ENCODE peak calls at places on chromosomes 1 and 21, in nine cellular contexts. Q, N, H, F, Y, Z, G, T and P are unnamed samples. For H3K4me1, the result is how much of the 10 kb centered on the place peaks cover.

GRCh38 chr21:42319851-42320602 is 4.8 kb upstream of the TFF3 start:
- DNase-seq in Q (no peak), N (no peak), H (peak), F (no peak), Y (no peak), Z (no peak), G (no peak), T (peak), P (peak)

GRCh38 chr1:167860231-167860923 is 53.6 kb downstream of the ADCY10 start:
- DNase-seq in Q (no peak), N (peak), H (no peak), F (no peak), Y (no peak), Z (no peak), G (no peak), T (no peak), P (no peak)

GRCh38 chr1:112544753-112545152 is 36.0 kb downstream of the WNT2B start:
- DNase-seq in Q (no peak), N (peak), H (no peak), F (no peak), Y (no peak), Z (no peak), G (peak), T (no peak), P (peak)

GRCh38 chr1:93770640-93771039 is 89.0 kb upstream of the BCAR3 start:
- DNase-seq in Q (no peak), N (no peak), H (no peak), F (no peak), Y (no peak), Z (no peak), G (peak), T (no peak), P (no peak)

GRCh38 chr1:63630238-63630637 is 37.0 kb downstream of the PGM1 start:
- DNase-seq in Q (no peak), N (peak), H (no peak), F (no peak), Y (no peak), Z (no peak), G (no peak), T (no peak), P (no peak)

GRCh38 chr1:7292714-7293419 is 478.2 kb upstream of the VAMP3 start:
- DNase-seq in Q (no peak), N (no peak), H (no peak), F (no peak), Y (no peak), Z (no peak), G (no peak), T (no peak), P (no peak)

GRCh38 chr1:31216016-31216415 is 23.7 kb downstream of the NKAIN1 start:
- DNase-seq in Q (peak), N (peak), H (peak), F (no peak), Y (no peak), Z (no peak), G (no peak), T (peak), P (peak)

GRCh38 chr21:43277481-43278351 is 108.9 kb downstream of the CRYAA start:
- DNase-seq in Q (no peak), N (no peak), H (no peak), F (no peak), Y (no peak), Z (no peak), G (no peak), T (no peak), P (peak)

GRCh38 chr1:192889082-192889481 is 80.2 kb downstream of the RGS2 start:
- DNase-seq in Q (no peak), N (no peak), H (no peak), F (no peak), Y (no peak), Z (no peak), G (no peak), T (no peak), P (no peak)

GRCh38 chr1:152398812-152399698 is 15.0 kb downstream of the CRNN start:
- DNase-seq in Q (peak), N (peak), H (no peak), F (peak), Y (no peak), Z (peak), G (peak), T (no peak), P (peak)

GRCh38 chr1:156291226-156292061 is 4.0 kb downstream of the GLMP start:
- DNase-seq in Q (peak), N (peak), H (peak), F (no peak), Y (peak), Z (no peak), G (peak), T (peak), P (peak)

GRCh38 chr1:245465666-245466065 is 310.9 kb downstream of the KIF26B start:
- DNase-seq in Q (no peak), N (no peak), H (no peak), F (no peak), Y (no peak), Z (no peak), G (no peak), T (no peak), P (no peak)

GRCh38 chr21:32335601-32336575 is 37.2 kb downstream of the MRAP start:
- DNase-seq in Q (peak), N (peak), H (no peak), F (no peak), Y (no peak), Z (no peak), G (no peak), T (no peak), P (no peak)

GRCh38 chr1:24364975-24365678 is 46.0 kb downstream of the GRHL3 start:
- DNase-seq in Q (no peak), N (peak), H (no peak), F (peak), Y (no peak), Z (no peak), G (peak), T (peak), P (no peak)

GRCh38 chr1:107575226-107575625 is 389.8 kb downstream of the VAV3 start:
- DNase-seq in Q (no peak), N (no peak), H (no peak), F (no peak), Y (no peak), Z (no peak), G (peak), T (no peak), P (no peak)

GRCh38 chr1:150548632-150549495 is at the start of gene ADAMTSL4:
- DNase-seq in Q (peak), N (peak), H (peak), F (no peak), Y (no peak), Z (no peak), G (peak), T (no peak), P (peak)

GRCh38 chr21:14567557-14568279 is 21.6 kb upstream of the SAMSN1 start:
- DNase-seq in Q (no peak), N (no peak), H (no peak), F (no peak), Y (no peak), Z (no peak), G (no peak), T (no peak), P (no peak)

GRCh38 chr1:67560580-67561285 is 124.3 kb upstream of the GADD45A start:
- DNase-seq in Q (no peak), N (no peak), H (peak), F (no peak), Y (no peak), Z (no peak), G (peak), T (no peak), P (no peak)

GRCh38 chr1:159275891-159276290 is 26.2 kb upstream of the FCER1A start:
- DNase-seq in Q (no peak), N (no peak), H (no peak), F (no peak), Y (no peak), Z (no peak), G (no peak), T (no peak), P (no peak)

GRCh38 chr1:17021896-17022295 is 10.2 kb upstream of the ATP13A2 start:
- DNase-seq in Q (no peak), N (no peak), H (no peak), F (no peak), Y (no peak), Z (no peak), G (no peak), T (no peak), P (no peak)

GRCh38 chr1:17802164-17802563 is 47.0 kb downstream of the ACTL8 start:
- DNase-seq in Q (no peak), N (peak), H (no peak), F (no peak), Y (no peak), Z (no peak), G (no peak), T (no peak), P (no peak)

GRCh38 chr1:10210841-10211804 is 753 bp downstream of the KIF1B start:
- DNase-seq in Q (peak), N (peak), H (peak), F (peak), Y (peak), Z (no peak), G (peak), T (peak), P (peak)

GRCh38 chr1:46187106-46187869 is 10.9 kb downstream of the POMGNT1 start:
- DNase-seq in Q (no peak), N (no peak), H (no peak), F (no peak), Y (no peak), Z (no peak), G (no peak), T (peak), P (peak)

GRCh38 chr1:36606908-36607651 is 124.4 kb upstream of the CSF3R start:
- DNase-seq in Q (no peak), N (no peak), H (no peak), F (no peak), Y (no peak), Z (no peak), G (no peak), T (no peak), P (no peak)

GRCh38 chr1:201647094-201647493 is 108.2 kb downstream of the NAV1 start:
- DNase-seq in Q (no peak), N (no peak), H (no peak), F (no peak), Y (no peak), Z (no peak), G (no peak), T (no peak), P (no peak)

GRCh38 chr1:201648066-201648910 is 109.4 kb downstream of the NAV1 start:
- DNase-seq in Q (peak), N (peak), H (peak), F (no peak), Y (no peak), Z (no peak), G (peak), T (peak), P (peak)

GRCh38 chr1:201648911-201649775 is 110.2 kb downstream of the NAV1 start:
- DNase-seq in Q (peak), N (peak), H (peak), F (no peak), Y (no peak), Z (no peak), G (no peak), T (peak), P (no peak)

GRCh38 chr1:201646623-201647022 is 107.7 kb downstream of the NAV1 start:
- DNase-seq in Q (no peak), N (no peak), H (no peak), F (no peak), Y (no peak), Z (no peak), G (no peak), T (no peak), P (no peak)

GRCh38 chr1:201647722-201648065 is 108.8 kb downstream of the NAV1 start:
- DNase-seq in Q (no peak), N (no peak), H (no peak), F (no peak), Y (no peak), Z (no peak), G (no peak), T (no peak), P (no peak)
- H3K4me3 ChIP-seq in Q (peak), N (peak), H (peak), F (peak), Y (peak), Z (no peak), G (peak), T (peak), P (no peak)

GRCh38 chr1:246566128-246566807 is at the start of the genes CNST and TFB2M:
- DNase-seq in Q (peak), N (peak), H (peak), F (peak), Y (peak), Z (peak), G (peak), T (peak), P (peak)

GRCh38 chr1:246565751-246566127 is 322 bp downstream of the TFB2M start:
- DNase-seq in Q (no peak), N (peak), H (no peak), F (no peak), Y (no peak), Z (no peak), G (peak), T (no peak), P (no peak)

GRCh38 chr1:246567258-246568235 is 1.3 kb downstream of the CNST start:
- DNase-seq in Q (no peak), N (peak), H (no peak), F (no peak), Y (no peak), Z (no peak), G (peak), T (no peak), P (peak)

GRCh38 chr1:246564839-246565750 is 966 bp downstream of the TFB2M start:
- DNase-seq in Q (no peak), N (no peak), H (no peak), F (no peak), Y (no peak), Z (no peak), G (peak), T (no peak), P (no peak)

GRCh38 chr1:246566808-246567154 is 525 bp downstream of the CNST start:
- DNase-seq in Q (no peak), N (peak), H (no peak), F (no peak), Y (peak), Z (no peak), G (peak), T (no peak), P (no peak)
- H3K4me1 ChIP-seq in Q (under half), N (under half), H (under half), F (under half), Y (under half), Z (under half), G (under half), T (under half), P (under half)

GRCh38 chr1:27589841-27590426 is 14.0 kb downstream of the AHDC1 start:
- DNase-seq in Q (no peak), N (peak), H (no peak), F (no peak), Y (no peak), Z (no peak), G (peak), T (no peak), P (no peak)
- H3K27ac ChIP-seq in Q (no peak), N (peak), H (peak), F (peak), Y (peak), Z (no peak), G (no peak), T (no peak), P (no peak)

DNA sequence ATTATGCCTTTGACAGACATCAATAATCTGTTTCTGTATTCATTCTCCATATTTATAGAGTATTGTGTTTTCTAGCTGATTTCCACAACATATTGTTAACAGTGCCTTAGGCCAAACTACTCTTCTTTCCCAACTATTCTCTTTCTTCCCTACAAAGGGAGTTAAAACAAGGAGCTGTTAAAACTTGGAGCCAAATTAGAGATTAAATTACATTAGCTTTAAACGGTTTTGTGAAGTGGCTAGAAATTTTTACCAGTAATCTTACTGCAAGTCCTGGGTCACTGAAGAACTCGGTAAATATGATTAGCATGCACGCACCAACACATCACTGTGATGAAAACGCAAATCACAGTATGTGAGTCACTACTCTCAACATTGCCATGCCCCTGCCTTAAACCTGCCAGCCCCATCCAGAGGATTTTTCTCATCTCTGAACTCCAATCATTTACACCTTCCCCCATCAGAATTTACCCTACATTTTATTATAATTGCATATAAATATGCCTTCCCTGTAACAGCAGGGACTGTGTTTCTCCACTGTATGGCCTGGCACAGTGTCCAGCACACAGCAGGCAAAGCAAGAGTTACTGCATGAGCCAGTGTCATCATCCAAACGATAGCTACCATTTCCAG is 1.5 kb upstream of the PRDX6 start:
- DNase-seq in Q (peak), N (peak), H (no peak), F (no peak), Y (no peak), Z (no peak), G (peak), T (peak), P (peak)
- H3K4me3 ChIP-seq in Q (peak), N (peak), H (peak), F (peak), Y (peak), Z (peak), G (peak), T (peak), P (no peak)

GRCh38 chr1:76352741-76353435 is 278.3 kb downstream of the ST6GALNAC3 start:
- DNase-seq in Q (no peak), N (no peak), H (no peak), F (no peak), Y (no peak), Z (no peak), G (no peak), T (no peak), P (no peak)

GRCh38 chr1:76351655-76352054 is 277.1 kb downstream of the ST6GALNAC3 start:
- DNase-seq in Q (no peak), N (no peak), H (no peak), F (no peak), Y (no peak), Z (no peak), G (no peak), T (no peak), P (no peak)

GRCh38 chr1:76354236-76354635 is 279.7 kb downstream of the ST6GALNAC3 start:
- DNase-seq in Q (no peak), N (no peak), H (no peak), F (no peak), Y (no peak), Z (no peak), G (no peak), T (no peak), P (no peak)
- H3K4me1 ChIP-seq in Q (under half), N (under half), H (under half), F (under half), Y (under half), Z (under half), G (under half), T (under half), P (under half)

GRCh38 chr1:180854001-180854400 is 58.7 kb upstream of the KIAA1614 start:
- DNase-seq in Q (no peak), N (peak), H (no peak), F (no peak), Y (no peak), Z (no peak), G (no peak), T (no peak), P (no peak)
- H3K27ac ChIP-seq in Q (peak), N (no peak), H (no peak), F (no peak), Y (no peak), Z (no peak), G (no peak), T (no peak), P (no peak)

GRCh38 chr1:225437710-225438437 is 10.0 kb upstream of the LBR start:
- DNase-seq in Q (no peak), N (peak), H (no peak), F (peak), Y (no peak), Z (no peak), G (peak), T (peak), P (no peak)

GRCh38 chr1:225445644-225446297 is 17.9 kb upstream of the LBR start:
- DNase-seq in Q (no peak), N (no peak), H (peak), F (no peak), Y (no peak), Z (no peak), G (peak), T (peak), P (no peak)

GRCh38 chr1:225440380-225440957 is 12.6 kb upstream of the LBR start:
- DNase-seq in Q (peak), N (no peak), H (no peak), F (no peak), Y (no peak), Z (no peak), G (no peak), T (peak), P (peak)

GRCh38 chr1:225442156-225442555 is 14.3 kb upstream of the LBR start:
- DNase-seq in Q (no peak), N (no peak), H (no peak), F (no peak), Y (no peak), Z (no peak), G (no peak), T (no peak), P (no peak)

DNA sequence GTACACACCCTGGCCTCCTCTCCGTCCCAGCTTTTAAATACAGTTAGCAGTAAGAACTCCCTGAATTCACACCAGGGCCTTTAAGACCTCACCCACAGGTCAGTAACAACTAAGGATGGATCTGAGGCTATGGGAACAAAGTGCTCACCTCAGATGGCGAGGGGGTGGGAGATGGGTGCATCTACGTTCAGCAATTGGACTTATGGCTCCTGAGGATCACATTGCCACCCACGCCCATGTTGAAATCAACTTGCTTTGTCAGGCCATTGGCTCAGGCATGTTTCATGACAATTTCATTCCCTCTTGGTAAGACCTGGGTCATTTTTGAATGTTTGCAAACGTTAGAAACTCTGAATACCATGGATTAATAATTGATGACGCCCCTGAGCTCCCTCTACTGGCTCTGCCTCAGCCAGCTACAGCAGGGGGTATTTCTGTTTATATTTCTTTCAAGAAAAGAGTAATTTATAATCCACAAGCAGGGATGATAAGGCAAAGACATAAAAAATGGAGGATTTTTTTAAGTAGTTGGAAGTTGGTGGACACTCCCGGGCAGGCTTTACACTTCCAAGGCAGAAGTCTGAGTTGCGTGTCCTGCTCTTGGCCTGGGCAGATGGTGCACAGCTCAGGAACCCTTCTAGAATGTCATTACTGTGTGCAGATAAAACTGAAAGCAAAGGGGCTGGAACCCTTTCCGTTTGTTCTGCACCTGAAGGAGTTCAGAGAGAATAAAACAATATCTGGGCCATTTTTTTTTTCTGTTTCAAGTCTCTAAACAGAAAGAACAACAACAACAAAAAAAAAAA is 13.7 kb upstream of the LBR start:
- DNase-seq in Q (peak), N (no peak), H (no peak), F (no peak), Y (no peak), Z (no peak), G (no peak), T (peak), P (peak)
- H3K4me3 ChIP-seq in Q (no peak), N (no peak), H (no peak), F (no peak), Y (no peak), Z (no peak), G (no peak), T (no peak), P (no peak)